ENCODE peak calls at places on chromosomes 12 and 14, in nine cellular contexts. C is neuronal stem cell, L is hepatocyte, W is OCI-LY7, Y is HCT116, A is Karpas-422, B is H1, P is fibroblast of lung, X is neural progenitor cell. N is an unnamed sample.
A peak's percentile ranks its signal among the peaks of the same experiment; 100 is the strongest.

GRCh38 chr12:109818900-109819500 is 14.2 kb downstream of the TRPV4 start:
- DNase-seq in W (no peak), Y (no peak), B (no peak), A (no peak), X (no peak), C (no peak), P (peak; percentile 20), L (no peak), N (peak; percentile 95)

GRCh38 chr12:100897240-100897639 is 102.7 kb downstream of the ANO4 start:
- DNase-seq in X (no peak), L (no peak), W (no peak), C (no peak), P (no peak), B (no peak), Y (no peak), A (no peak), N (no peak)

GRCh38 chr14:105858676-105859025 is 332.3 kb downstream of the TMEM121 start:
- DNase-seq in X (no peak), A (no peak), C (no peak), P (no peak), B (no peak), Y (no peak), L (no peak), W (peak; percentile 35), N (no peak)

GRCh38 chr12:1518763-1519516 is 75.4 kb downstream of the FBXL14 start:
- DNase-seq in C (no peak), W (no peak), X (no peak), B (no peak), P (peak; percentile 94), L (peak; percentile 40), Y (peak; percentile 32), A (no peak), N (peak; percentile 93)

GRCh38 chr12:1481326-1481725 is 113.1 kb downstream of the FBXL14 start:
- DNase-seq in A (no peak), X (no peak), P (no peak), L (no peak), C (no peak), B (no peak), W (no peak), Y (no peak), N (no peak)

GRCh38 chr12:2958432-2959193 is 584 bp upstream of the TEAD4 start:
- DNase-seq in W (no peak), C (peak; percentile 41), X (peak; percentile 46), P (peak; percentile 71), Y (peak; percentile 33), B (peak; percentile 79), A (no peak), L (peak; percentile 73), N (peak; percentile 84)

GRCh38 chr14:33938131-33938949 is 12.5 kb downstream of the EGLN3 start:
- DNase-seq in A (no peak), B (peak; percentile 58), Y (peak; percentile 76), L (peak; percentile 62), X (peak; percentile 82), W (no peak), C (no peak), P (peak; percentile 10), N (peak; percentile 45)

GRCh38 chr14:74825008-74825407 is 50.9 kb downstream of the PROX2 start:
- DNase-seq in B (no peak), C (no peak), A (peak; percentile 57), X (no peak), Y (no peak), P (peak; percentile 56), L (no peak), W (peak; percentile 21), N (peak; percentile 24)

GRCh38 chr12:54879132-54879531 is 24.8 kb downstream of the MUCL1 start:
- DNase-seq in B (no peak), A (no peak), W (no peak), Y (no peak), C (no peak), X (no peak), L (no peak), P (no peak), N (no peak)

GRCh38 chr12:97404549-97404948 is 58.1 kb upstream of the RMST start:
- DNase-seq in Y (peak; percentile 10), L (peak; percentile 69), B (peak; percentile 62), P (peak; percentile 39), A (peak; percentile 79), X (peak; percentile 78), W (peak; percentile 51), C (peak; percentile 38), N (peak; percentile 14)

GRCh38 chr14:101122114-101122854 is 218.8 kb upstream of the RTL1 start:
- DNase-seq in B (peak; percentile 14), Y (no peak), A (no peak), C (no peak), L (no peak), W (no peak), P (no peak), X (no peak), N (no peak)

GRCh38 chr12:111578276-111578970 is 20.7 kb downstream of the ATXN2 start:
- DNase-seq in A (no peak), Y (no peak), L (peak; percentile 15), W (no peak), C (no peak), P (peak; percentile 90), B (no peak), X (no peak), N (peak; percentile 63)

GRCh38 chr14:33191855-33192254 is 253.2 kb downstream of the NPAS3 start:
- DNase-seq in C (no peak), L (no peak), P (no peak), B (no peak), Y (no peak), W (no peak), A (no peak), X (no peak), N (no peak)

GRCh38 chr14:62436256-62436655 is 609.0 kb downstream of the KCNH5 start:
- DNase-seq in P (peak; percentile 15), X (no peak), A (no peak), B (no peak), C (no peak), Y (no peak), L (peak; percentile 10), W (no peak), N (peak; percentile 58)

GRCh38 chr12:15152864-15153263 is 68.4 kb downstream of the RERG start:
- DNase-seq in X (no peak), Y (no peak), A (no peak), L (peak; percentile 47), B (no peak), C (no peak), P (peak; percentile 89), W (no peak), N (peak; percentile 34)

GRCh38 chr12:103667129-103667528 is 80.1 kb downstream of the STAB2 start:
- DNase-seq in B (no peak), C (no peak), X (no peak), P (no peak), W (no peak), L (no peak), A (no peak), Y (no peak), N (no peak)

GRCh38 chr14:55129428-55130193 is 559 bp downstream of the LGALS3 start:
- DNase-seq in P (peak; percentile 71), C (no peak), X (peak; percentile 53), L (peak; percentile 72), A (no peak), W (no peak), Y (no peak), B (peak; percentile 78), N (peak; percentile 70)

DNA sequence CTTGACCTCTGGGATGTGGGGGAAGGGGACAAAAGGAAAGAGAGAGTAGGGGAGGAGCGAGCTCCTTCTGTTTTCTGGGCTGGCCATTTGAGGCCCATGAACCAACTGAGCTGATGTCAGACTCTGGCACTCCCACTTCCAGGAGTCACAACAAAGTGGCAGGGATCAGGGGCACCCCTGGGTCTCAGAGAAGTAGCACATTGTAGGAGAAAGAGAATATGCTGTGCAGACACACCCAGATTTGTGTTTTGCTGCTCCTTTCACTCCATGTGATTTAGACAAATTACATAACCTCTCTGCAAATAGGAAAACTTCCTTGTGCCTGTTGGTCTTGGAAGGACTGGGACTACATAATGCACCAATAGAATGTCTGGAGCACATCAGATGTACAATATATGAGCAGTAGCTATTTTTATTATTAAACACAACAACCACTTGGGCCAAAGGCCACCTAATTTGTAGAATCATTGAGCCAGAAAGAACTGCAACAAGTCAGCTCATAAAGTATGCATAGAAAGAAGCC is 265.5 kb downstream of the ZFP36L1 start:
- DNase-seq in L (no peak), Y (no peak), P (peak; percentile 63), C (no peak), X (peak; percentile 40), W (no peak), B (no peak), A (no peak), N (no peak)
- H3K4me2 ChIP-seq in L (no peak overlapping the region), Y (peak overlapping the region; percentile 6), P (no peak overlapping the region), C (no peak overlapping the region), X (peak overlapping the region; percentile 39), W (no peak overlapping the region), B (no peak overlapping the region), A (no peak overlapping the region), N (no peak overlapping the region)

GRCh38 chr12:92485356-92486348 is 217.1 kb upstream of the PLEKHG7 start:
- DNase-seq in P (no peak), L (no peak), X (no peak), C (no peak), W (no peak), A (no peak), B (no peak), Y (no peak), N (no peak)

GRCh38 chr12:92487138-92487485 is 215.7 kb upstream of the PLEKHG7 start:
- DNase-seq in P (no peak), A (no peak), X (peak; percentile 23), B (no peak), Y (no peak), W (no peak), C (no peak), L (no peak), N (no peak)

GRCh38 chr12:92488735-92489134 is 214.1 kb upstream of the PLEKHG7 start:
- DNase-seq in X (no peak), C (no peak), B (no peak), W (peak; percentile 59), A (peak; percentile 76), L (no peak), P (no peak), Y (no peak), N (no peak)

GRCh38 chr12:92482599-92482998 is 220.2 kb upstream of the PLEKHG7 start:
- DNase-seq in Y (no peak), L (no peak), W (no peak), A (no peak), P (no peak), X (no peak), C (no peak), B (no peak), N (no peak)

GRCh38 chr12:92486443-92487137 is 216.2 kb upstream of the PLEKHG7 start:
- DNase-seq in P (no peak), L (no peak), X (no peak), Y (no peak), A (no peak), B (no peak), C (no peak), W (no peak), N (no peak)
- H2AFZ ChIP-seq in P (no peak overlapping the region), L (no peak overlapping the region), X (no peak overlapping the region), Y (no peak overlapping the region), A (no peak overlapping the region), B (no peak overlapping the region), C (no peak overlapping the region), W (peak overlapping the region; percentile 4), N (no peak overlapping the region)

GRCh38 chr14:56608682-56609081 is 29.1 kb downstream of the TMEM260 start:
- DNase-seq in L (no peak), C (no peak), A (no peak), X (no peak), P (no peak), W (peak; percentile 3), B (no peak), Y (peak; percentile 19), N (peak; percentile 10)
- H3K27ac ChIP-seq in L (no peak overlapping the region), C (no peak overlapping the region), A (no peak overlapping the region), X (no peak overlapping the region), P (no peak overlapping the region), W (no peak overlapping the region), B (no peak overlapping the region), Y (no peak overlapping the region), N (no peak overlapping the region)

GRCh38 chr14:50594577-50595316 is 34.8 kb downstream of the ATL1 start:
- DNase-seq in B (no peak), L (no peak), A (no peak), Y (no peak), W (no peak), C (no peak), X (peak; percentile 4), P (no peak), N (no peak)
- H3K4me2 ChIP-seq in B (no peak overlapping the region), L (no peak overlapping the region), A (no peak overlapping the region), Y (no peak overlapping the region), W (no peak overlapping the region), C (no peak overlapping the region), X (no peak overlapping the region), P (no peak overlapping the region), N (no peak overlapping the region)

N was measured in mammary epithelial cell.